ENCODE peak calls at places on chromosomes 2 and 18, in six cellular contexts. D is EL, N is mesothelial cell of epicardium, G is colonic mucosa, H is RPMI8226, U is BJ. I is an unnamed sample.

GRCh38 chr2:238566001-238566645 is 139.4 kb downstream of the ASB1 start:
- DNase-seq in N (no peak), U (no peak), D (no peak), H (no peak), G (no peak), I (no peak)

GRCh38 chr2:181685150-181685688 is 4.9 kb upstream of the NEUROD1 start:
- DNase-seq in D (peak), H (no peak), U (no peak), G (no peak), N (no peak), I (peak)

GRCh38 chr2:59182249-59182648 is 941.1 kb upstream of the FANCL start:
- DNase-seq in H (peak), U (peak), D (peak), G (no peak), N (no peak), I (no peak)

GRCh38 chr18:48843162-48843561 is 107.6 kb downstream of the SMAD7 start:
- DNase-seq in N (no peak), D (no peak), G (no peak), H (no peak), U (no peak), I (no peak)

GRCh38 chr2:211181626-211182025 is 625.2 kb downstream of the CPS1 start:
- DNase-seq in N (no peak), G (no peak), H (no peak), U (no peak), D (no peak), I (no peak)

GRCh38 chr2:201633862-201634261 is 9.4 kb downstream of the TMEM237 start:
- DNase-seq in H (no peak), D (peak), U (no peak), G (no peak), N (no peak), I (no peak)

GRCh38 chr18:13268035-13268700 is 49.6 kb downstream of the LDLRAD4 start:
- DNase-seq in H (no peak), G (no peak), U (no peak), N (no peak), D (peak), I (no peak)

GRCh38 chr2:231360401-231360800 is 35.1 kb upstream of the B3GNT7 start:
- DNase-seq in N (no peak), U (no peak), G (no peak), D (no peak), H (no peak), I (no peak)

GRCh38 chr2:177692828-177693269 is 300.3 kb downstream of the AGPS start:
- DNase-seq in U (peak), G (no peak), D (peak), N (no peak), H (no peak), I (no peak)

GRCh38 chr2:222670191-222671038 is 1.0 kb upstream of the MOGAT1 start:
- DNase-seq in N (no peak), G (no peak), U (no peak), H (no peak), D (no peak), I (no peak)

GRCh38 chr2:128775401-128776285 is 457.0 kb upstream of the HS6ST1 start:
- DNase-seq in N (peak), H (no peak), U (no peak), G (peak), D (no peak), I (no peak)

GRCh38 chr2:120735750-120736170 is at the start of gene GLI2:
- DNase-seq in G (peak), H (peak), U (no peak), N (peak), D (peak), I (no peak)

GRCh38 chr2:56199492-56199891 is 15.7 kb downstream of the CCDC85A start:
- DNase-seq in N (no peak), U (peak), H (no peak), D (peak), G (no peak), I (no peak)

GRCh38 chr18:74524097-74524496 is 10.2 kb upstream of the CNDP1 start:
- DNase-seq in G (no peak), N (no peak), D (no peak), U (no peak), H (peak), I (peak)

GRCh38 chr2:202932425-202933138 is 20.5 kb downstream of the CARF start:
- DNase-seq in U (no peak), H (no peak), G (no peak), D (peak), N (no peak), I (no peak)

GRCh38 chr18:76494181-76494540 is 881 bp downstream of the ZNF516 start:
- DNase-seq in G (peak), N (peak), U (no peak), H (peak), D (peak), I (no peak)